ENCODE peak calls at places on chromosomes 16 and 17, in five cellular contexts. Q is HepG2, T is K562, W is upper lobe of left lung, S is GM12878. G is an unnamed sample. For H3K27me3, the result is how much of the 10 kb centered on the place peaks cover.

GRCh38 chr17:75380315-75380714 is 25.2 kb downstream of the GRB2 start:
- ATAC-seq in Q (no peak), T (no peak), W (no peak), S (no peak), G (no peak)

GRCh38 chr16:23368469-23368868 is 66.4 kb downstream of the SCNN1B start:
- ATAC-seq in Q (no peak), T (no peak), W (no peak), S (no peak), G (no peak)

GRCh38 chr17:17684901-17685774 is 3.9 kb downstream of the RAI1 start:
- ATAC-seq in Q (no peak), T (no peak), W (no peak), S (no peak), G (no peak)

GRCh38 chr17:37461668-37462067 is 28.0 kb upstream of the DUSP14 start:
- ATAC-seq in Q (no peak), T (no peak), W (no peak), S (no peak), G (no peak)

GRCh38 chr17:59839646-59840328 is 53.0 kb downstream of the TUBD1 start:
- ATAC-seq in Q (no peak), T (no peak), W (no peak), S (no peak), G (no peak)

GRCh38 chr17:70123193-70123592 is 46.1 kb upstream of the KCNJ2 start:
- ATAC-seq in Q (no peak), T (no peak), W (peak), S (no peak), G (no peak)

GRCh38 chr16:78892925-78893324 is 707.6 kb downstream of the MAF start:
- ATAC-seq in Q (no peak), T (no peak), W (peak), S (no peak), G (no peak)

GRCh38 chr16:80273635-80274538 is 266.9 kb upstream of the DYNLRB2 start:
- ATAC-seq in Q (no peak), T (no peak), W (no peak), S (no peak), G (no peak)

GRCh38 chr16:22855231-22855630 is 41.3 kb downstream of the HS3ST2 start:
- ATAC-seq in Q (no peak), T (no peak), W (no peak), S (no peak), G (no peak)

GRCh38 chr16:30946671-30947532 is 2.0 kb upstream of the ORAI3 start:
- ATAC-seq in Q (no peak), T (no peak), W (no peak), S (no peak), G (no peak)

GRCh38 chr16:30948956-30949654 is at the start of gene ORAI3:
- ATAC-seq in Q (peak), T (peak), W (peak), S (peak), G (peak)

GRCh38 chr16:30947533-30948086 is 1.3 kb upstream of the ORAI3 start:
- ATAC-seq in Q (no peak), T (no peak), W (no peak), S (no peak), G (no peak)

GRCh38 chr16:30949655-30950515 is 1.0 kb downstream of the ORAI3 start:
- ATAC-seq in Q (peak), T (peak), W (peak), S (peak), G (peak)

GRCh38 chr16:30948087-30948955 is 547 bp upstream of the ORAI3 start:
- ATAC-seq in Q (peak), T (peak), W (peak), S (peak), G (peak)
- TF ChIP-seq EP300 in Q (no peak), T (no peak), W (no peak), S (no peak), G (no peak)

GRCh38 chr17:76576189-76576588 is 9.5 kb downstream of the ST6GALNAC2 start:
- ATAC-seq in Q (no peak), T (no peak), W (no peak), S (no peak), G (no peak)

GRCh38 chr17:76579281-76579680 is 6.4 kb downstream of the ST6GALNAC2 start:
- ATAC-seq in Q (no peak), T (no peak), W (no peak), S (peak), G (no peak)

GRCh38 chr17:76575570-76575969 is 10.1 kb downstream of the ST6GALNAC2 start:
- ATAC-seq in Q (no peak), T (no peak), W (no peak), S (no peak), G (peak)

GRCh38 chr17:76577876-76578275 is 7.8 kb downstream of the ST6GALNAC2 start:
- ATAC-seq in Q (no peak), T (peak), W (no peak), S (no peak), G (no peak)

DNA sequence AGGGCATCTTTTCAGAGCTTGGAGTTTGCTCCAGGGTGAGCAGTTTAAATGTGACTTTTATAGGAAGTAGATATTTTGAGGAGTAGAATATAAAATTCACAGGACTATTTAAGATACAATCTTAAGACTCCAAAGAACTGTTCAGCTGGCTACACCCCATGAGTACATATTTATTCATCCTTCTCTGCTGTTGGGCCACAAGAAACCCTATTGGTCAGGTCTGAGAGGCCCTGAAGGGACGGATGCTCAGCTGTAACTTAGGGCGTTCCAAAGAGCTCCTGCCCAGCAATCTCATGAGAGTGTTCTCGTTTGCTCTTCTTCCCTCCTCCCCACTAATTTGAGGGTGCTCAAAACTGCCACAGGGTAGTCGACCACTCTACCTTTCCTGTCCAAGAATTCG is 7.3 kb downstream of the ST6GALNAC2 start:
- ATAC-seq in Q (no peak), T (peak), W (no peak), S (no peak), G (no peak)
- H3K27me3 ChIP-seq in Q (under half), T (under half), W (under half), S (under half), G (under half)

DNA sequence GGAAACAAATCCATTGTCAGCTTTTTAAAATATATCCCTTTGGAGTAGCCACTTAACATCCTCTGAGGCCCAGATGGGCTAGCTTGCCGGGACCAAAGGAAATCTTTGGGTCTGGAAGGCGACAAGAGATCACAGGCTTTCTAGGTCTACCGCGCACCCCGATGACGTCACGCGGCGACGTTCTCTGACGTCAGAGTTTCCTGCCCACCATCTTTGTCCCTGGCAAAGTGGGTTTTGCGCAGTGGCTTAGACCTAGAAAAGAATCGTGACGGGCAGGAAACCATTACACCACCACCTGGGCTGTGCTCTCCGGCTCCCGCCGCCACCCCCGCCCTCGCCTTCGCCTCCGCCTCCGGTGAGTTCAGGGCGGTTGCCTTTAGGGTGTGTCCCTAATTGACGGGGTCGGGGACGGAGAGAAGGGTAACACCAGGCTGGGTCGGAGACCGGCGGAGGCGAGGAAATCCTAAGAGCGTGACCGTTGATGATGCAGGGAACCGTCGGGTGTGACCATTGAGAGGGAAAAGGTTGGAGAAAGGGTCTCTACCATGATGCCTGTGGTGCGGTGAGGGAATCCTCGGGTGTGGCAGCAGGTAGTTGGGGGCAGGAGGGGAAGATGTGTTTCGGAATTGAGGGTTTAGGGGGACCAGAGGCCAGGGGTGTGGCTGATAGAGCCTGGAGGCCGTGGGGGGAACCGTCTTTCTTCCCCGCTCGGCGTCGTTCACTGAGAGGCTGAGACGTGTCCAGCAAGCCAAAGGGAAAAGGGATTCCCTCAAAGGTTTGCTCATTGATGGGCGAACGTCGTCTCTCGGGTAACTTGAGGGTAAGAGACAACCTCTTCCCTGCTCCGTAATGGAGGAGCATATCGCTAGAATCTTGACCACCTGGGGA is at the start of gene AP2B1:
- ATAC-seq in Q (peak), T (peak), W (peak), S (peak), G (peak)
- TF ChIP-seq EP300 in Q (no peak), T (no peak), W (no peak), S (no peak), G (no peak)

GRCh38 chr17:73802314-73802713 is 158.1 kb upstream of the SDK2 start:
- ATAC-seq in Q (no peak), T (no peak), W (no peak), S (no peak), G (no peak)
- H3K27me3 ChIP-seq in Q (under half), T (under half), W (under half), S (under half), G (half or more)

GRCh38 chr17:77436058-77436442 is 295.3 kb downstream of the SEC14L1 start:
- ATAC-seq in Q (no peak), T (no peak), W (peak), S (no peak), G (no peak)

GRCh38 chr17:77436481-77436880 is 295.7 kb downstream of the SEC14L1 start:
- ATAC-seq in Q (no peak), T (no peak), W (no peak), S (no peak), G (no peak)

GRCh38 chr17:77437747-77438146 is 297.0 kb downstream of the SEC14L1 start:
- ATAC-seq in Q (no peak), T (no peak), W (no peak), S (no peak), G (no peak)

GRCh38 chr17:77438241-77439204 is 297.8 kb downstream of the SEC14L1 start:
- ATAC-seq in Q (no peak), T (peak), W (no peak), S (no peak), G (no peak)

GRCh38 chr17:77437017-77437416 is 296.2 kb downstream of the SEC14L1 start:
- ATAC-seq in Q (no peak), T (no peak), W (peak), S (no peak), G (peak)
- TF ChIP-seq EP300 in Q (no peak), T (no peak), W (no peak), S (no peak), G (no peak)

DNA sequence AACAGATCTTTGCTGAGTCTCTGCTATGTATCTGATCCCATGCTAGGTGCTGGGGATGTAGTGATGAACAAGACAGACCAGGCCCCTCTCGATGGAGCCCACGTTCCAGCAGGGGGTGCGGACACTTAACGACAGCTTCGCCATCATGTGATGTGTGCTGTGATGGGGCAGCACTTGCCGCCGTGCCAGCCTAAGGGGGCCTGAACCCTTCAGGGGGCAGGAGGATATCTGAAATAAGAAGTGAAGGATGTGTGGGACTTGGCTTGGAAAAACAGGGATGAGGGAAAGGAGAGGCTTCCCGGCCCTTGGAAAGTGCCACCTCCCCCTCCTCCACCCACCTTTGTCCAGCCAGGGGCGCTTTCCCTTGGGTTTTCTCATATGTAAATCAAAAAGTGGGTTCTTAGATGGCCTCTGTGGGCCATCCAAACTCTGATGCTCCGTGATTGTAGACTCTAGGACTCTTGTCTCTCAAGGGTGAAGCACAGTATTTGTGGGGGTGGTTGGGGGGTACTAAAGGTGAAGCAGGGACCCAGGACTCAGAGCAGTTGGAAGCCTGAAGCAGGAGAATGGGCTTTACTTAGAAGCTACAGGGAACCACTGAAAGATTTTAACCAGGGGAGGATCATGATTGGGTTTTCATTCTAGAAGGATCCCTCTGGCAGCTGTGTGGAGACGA is 4.0 kb upstream of the DLX3 start:
- ATAC-seq in Q (no peak), T (no peak), W (no peak), S (no peak), G (no peak)
- H3K27me3 ChIP-seq in Q (under half), T (under half), W (under half), S (under half), G (half or more)

GRCh38 chr17:46890638-46891037 is 32.3 kb upstream of the GOSR2 start:
- ATAC-seq in Q (no peak), T (no peak), W (no peak), S (no peak), G (no peak)
- TF ChIP-seq EP300 in Q (no peak), T (no peak), W (no peak), S (no peak), G (no peak)

GRCh38 chr17:45942284-45942683 is 47.9 kb downstream of the MAPT start:
- ATAC-seq in Q (no peak), T (no peak), W (peak), S (no peak), G (peak)
- H3K27me3 ChIP-seq in Q (under half), T (under half), W (under half), S (under half), G (under half)

DNA sequence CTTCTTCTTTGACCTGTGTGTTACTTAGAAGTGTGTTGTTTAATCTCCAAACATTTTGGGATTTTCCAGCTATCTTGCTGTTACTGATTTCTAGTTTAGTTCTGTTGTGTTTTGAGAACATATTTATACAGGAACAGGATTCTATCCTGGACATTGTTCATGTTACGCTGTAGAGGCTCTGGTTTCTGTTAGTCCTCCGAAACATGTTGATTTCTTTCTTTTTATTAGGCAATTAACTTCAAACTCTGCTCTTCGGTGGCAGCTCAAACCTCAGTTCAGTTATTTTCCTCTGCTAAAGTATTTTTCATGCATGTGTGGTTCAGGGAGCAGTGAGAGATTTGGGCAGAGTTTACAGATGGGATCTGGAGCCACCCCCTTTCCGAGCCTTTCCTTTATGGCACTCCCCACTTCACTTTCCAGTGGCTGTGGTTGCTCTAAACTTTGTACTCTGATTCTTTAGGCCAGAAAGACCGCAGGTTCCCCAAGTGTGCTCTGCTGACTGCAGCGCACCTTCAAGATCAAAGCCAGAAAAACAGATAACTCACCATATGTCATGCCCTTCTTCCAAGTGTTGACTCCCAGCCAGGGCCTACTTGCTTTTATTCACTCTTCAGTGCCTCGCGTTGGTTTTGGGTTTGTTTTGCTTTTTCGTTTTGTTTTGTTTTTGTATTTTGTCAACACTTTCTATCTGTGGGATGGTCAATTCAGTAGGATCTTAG is 77.6 kb upstream of the KSR1 start:
- ATAC-seq in Q (no peak), T (no peak), W (no peak), S (no peak), G (no peak)
- TF ChIP-seq EP300 in Q (no peak), T (no peak), W (no peak), S (no peak), G (no peak)

GRCh38 chr17:79738643-79739042 is 7.9 kb downstream of the ENPP7 start:
- ATAC-seq in Q (no peak), T (no peak), W (no peak), S (no peak), G (no peak)
- H3K27me3 ChIP-seq in Q (under half), T (half or more), W (under half), S (under half), G (half or more)